ENCODE peak calls at places on chromosomes 6 and 20, in seven cellular contexts. D, T, M, K, P, G and B are unnamed samples.

GRCh38 chr6:15246217-15247211 is 645 bp downstream of the JARID2 start:
- DNase-seq in D (no peak), T (peak; percentile 31), M (no peak), K (peak; percentile 21), P (no peak), G (no peak), B (no peak)

GRCh38 chr20:57840066-57840465 is 130.3 kb upstream of the PMEPA1 start:
- DNase-seq in D (no peak), T (no peak), M (no peak), K (no peak), P (no peak), G (no peak), B (no peak)

GRCh38 chr6:112480551-112480950 is 133.4 kb downstream of the RFPL4B start:
- DNase-seq in D (no peak), T (peak; percentile 86), M (no peak), K (peak; percentile 5), P (no peak), G (no peak), B (no peak)

GRCh38 chr6:85643530-85644373 is 1.1 kb upstream of the SYNCRIP start:
- DNase-seq in D (peak; percentile 95), T (peak; percentile 92), M (peak; percentile 91), K (peak; percentile 95), P (peak; percentile 87), G (peak; percentile 91), B (peak; percentile 72)

GRCh38 chr6:28207244-28208179 is 17.6 kb upstream of the ZSCAN9 start:
- DNase-seq in D (no peak), T (peak; percentile 54), M (no peak), K (peak; percentile 55), P (no peak), G (peak; percentile 65), B (no peak)

GRCh38 chr20:63217706-63218105 is 1.8 kb upstream of the YTHDF1 start:
- DNase-seq in D (no peak), T (no peak), M (no peak), K (no peak), P (no peak), G (no peak), B (no peak)

GRCh38 chr6:44339763-44340625 is 2.5 kb upstream of the SPATS1 start:
- DNase-seq in D (no peak), T (peak; percentile 88), M (no peak), K (peak; percentile 13), P (no peak), G (no peak), B (no peak)

GRCh38 chr6:2715737-2716136 is 35.0 kb downstream of the MYLK4 start:
- DNase-seq in D (no peak), T (no peak), M (no peak), K (no peak), P (no peak), G (no peak), B (no peak)

GRCh38 chr6:142207265-142207877 is 60.3 kb downstream of the VTA1 start:
- DNase-seq in D (peak; percentile 29), T (peak; percentile 77), M (peak; percentile 22), K (peak; percentile 86), P (peak; percentile 33), G (peak; percentile 57), B (no peak)